ENCODE peak calls at places on chromosome 7, in five cellular contexts. One of them, this sample, is unnamed.
A peak's percentile ranks its signal among the peaks of the same experiment; 100 is the strongest.

GRCh38 chr7:55574062-55574717 is 1.9 kb upstream of the VOPP1 start:
- DNase-seq in Caco-2: no peak
- DNase-seq in dorsolateral prefrontal cortex: no peak
- DNase-seq in MM.1S: peak; percentile 75
- DNase-seq in transverse colon: no peak
- DNase-seq in this sample: no peak

GRCh38 chr7:18144171-18144570 is 116.5 kb upstream of the PRPS1L1 start:
- DNase-seq in dorsolateral prefrontal cortex: no peak
- DNase-seq in MM.1S: no peak
- DNase-seq in transverse colon: no peak
- DNase-seq in Caco-2: no peak
- DNase-seq in this sample: no peak

GRCh38 chr7:129667116-129667515 is 55.6 kb downstream of the NRF1 start:
- DNase-seq in Caco-2: no peak
- DNase-seq in dorsolateral prefrontal cortex: no peak
- DNase-seq in transverse colon: no peak
- DNase-seq in MM.1S: no peak
- DNase-seq in this sample: no peak

GRCh38 chr7:7884855-7885254 is 83.7 kb upstream of the GLCCI1 start:
- DNase-seq in dorsolateral prefrontal cortex: no peak
- DNase-seq in MM.1S: no peak
- DNase-seq in Caco-2: no peak
- DNase-seq in transverse colon: no peak
- DNase-seq in this sample: no peak

GRCh38 chr7:3206771-3207191 is 94.3 kb upstream of the SDK1 start:
- DNase-seq in dorsolateral prefrontal cortex: no peak
- DNase-seq in MM.1S: no peak
- DNase-seq in transverse colon: no peak
- DNase-seq in Caco-2: no peak
- DNase-seq in this sample: no peak

GRCh38 chr7:157711353-157711888 is 374.6 kb downstream of the DNAJB6 start:
- DNase-seq in dorsolateral prefrontal cortex: peak; percentile 1
- DNase-seq in transverse colon: no peak
- DNase-seq in Caco-2: no peak
- DNase-seq in MM.1S: no peak
- DNase-seq in this sample: no peak

GRCh38 chr7:104900525-104900924 is 113.5 kb upstream of the KMT2E start:
- DNase-seq in dorsolateral prefrontal cortex: no peak
- DNase-seq in Caco-2: no peak
- DNase-seq in transverse colon: no peak
- DNase-seq in MM.1S: no peak
- DNase-seq in this sample: no peak

GRCh38 chr7:43583424-43584199 is 704 bp downstream of the STK17A start:
- DNase-seq in MM.1S: peak; percentile 74
- DNase-seq in Caco-2: peak; percentile 66
- DNase-seq in transverse colon: peak; percentile 74
- DNase-seq in dorsolateral prefrontal cortex: peak; percentile 52
- DNase-seq in this sample: peak; percentile 78

GRCh38 chr7:112515989-112516388 is 35.2 kb downstream of the LSMEM1 start:
- DNase-seq in Caco-2: no peak
- DNase-seq in transverse colon: no peak
- DNase-seq in MM.1S: no peak
- DNase-seq in dorsolateral prefrontal cortex: no peak
- DNase-seq in this sample: no peak
- TF ChIP-seq CTCF in Caco-2: no peak
- TF ChIP-seq CTCF in transverse colon: no peak
- TF ChIP-seq CTCF in MM.1S: no peak
- TF ChIP-seq CTCF in dorsolateral prefrontal cortex: no peak
- TF ChIP-seq CTCF in this sample: no peak

GRCh38 chr7:51230324-51230625 is 86.3 kb downstream of the COBL start:
- DNase-seq in MM.1S: no peak
- DNase-seq in transverse colon: no peak
- DNase-seq in dorsolateral prefrontal cortex: no peak
- DNase-seq in Caco-2: no peak
- DNase-seq in this sample: no peak

GRCh38 chr7:51230723-51231122 is 85.9 kb downstream of the COBL start:
- DNase-seq in MM.1S: no peak
- DNase-seq in Caco-2: no peak
- DNase-seq in transverse colon: no peak
- DNase-seq in dorsolateral prefrontal cortex: no peak
- DNase-seq in this sample: no peak

GRCh38 chr7:51228386-51228958 is 88.1 kb downstream of the COBL start:
- DNase-seq in Caco-2: no peak
- DNase-seq in dorsolateral prefrontal cortex: no peak
- DNase-seq in transverse colon: no peak
- DNase-seq in MM.1S: no peak
- DNase-seq in this sample: no peak

GRCh38 chr7:51229106-51229537 is 87.5 kb downstream of the COBL start:
- DNase-seq in dorsolateral prefrontal cortex: no peak
- DNase-seq in transverse colon: no peak
- DNase-seq in MM.1S: no peak
- DNase-seq in Caco-2: no peak
- DNase-seq in this sample: no peak

DNA sequence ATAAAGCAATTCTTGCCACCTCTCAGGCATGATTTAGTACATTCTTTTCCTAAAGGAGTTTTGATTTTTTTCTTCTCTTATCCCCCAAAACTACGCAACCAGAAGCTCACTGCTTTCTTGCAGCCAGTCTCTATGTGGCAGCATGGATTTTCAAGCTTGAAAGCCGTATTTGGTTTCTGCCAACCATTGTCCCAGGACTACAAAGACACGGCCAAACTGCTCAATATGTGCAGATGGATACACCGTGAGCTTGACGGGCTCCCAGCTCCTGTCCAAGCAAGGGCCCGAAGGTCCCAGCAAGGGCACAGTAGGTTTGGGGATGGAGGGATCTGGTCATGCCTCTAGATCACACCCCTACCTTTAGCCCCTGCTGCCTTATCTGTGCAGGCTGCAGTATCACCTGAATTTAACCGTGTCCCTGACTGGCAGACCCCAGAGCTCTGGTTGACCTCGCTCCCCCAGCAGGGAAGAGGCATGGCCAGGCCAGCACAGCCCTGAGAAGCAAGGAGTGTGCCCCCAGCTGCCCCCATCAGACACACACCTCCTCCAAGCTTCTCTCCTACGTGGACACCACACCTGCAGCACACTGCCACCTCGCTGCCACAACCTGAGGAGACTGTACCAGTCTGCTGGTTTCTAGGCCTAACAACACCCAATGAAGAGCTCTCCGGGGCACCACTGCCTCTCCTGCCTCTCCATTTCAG is 86.8 kb downstream of the COBL start:
- DNase-seq in transverse colon: no peak
- DNase-seq in MM.1S: no peak
- DNase-seq in Caco-2: no peak
- DNase-seq in dorsolateral prefrontal cortex: no peak
- DNase-seq in this sample: no peak
- H3K4me3 ChIP-seq in transverse colon: no peak overlapping the region
- H3K4me3 ChIP-seq in MM.1S: no peak overlapping the region
- H3K4me3 ChIP-seq in Caco-2: no peak overlapping the region
- H3K4me3 ChIP-seq in dorsolateral prefrontal cortex: peak overlapping the region; percentile 45
- H3K4me3 ChIP-seq in this sample: no peak overlapping the region

GRCh38 chr7:311131-311680 is 21.2 kb downstream of the FOXL3 start:
- DNase-seq in dorsolateral prefrontal cortex: no peak
- DNase-seq in MM.1S: no peak
- DNase-seq in transverse colon: no peak
- DNase-seq in Caco-2: no peak
- DNase-seq in this sample: no peak

GRCh38 chr7:314853-315252 is 24.9 kb downstream of the FOXL3 start:
- DNase-seq in MM.1S: no peak
- DNase-seq in Caco-2: no peak
- DNase-seq in dorsolateral prefrontal cortex: no peak
- DNase-seq in transverse colon: no peak
- DNase-seq in this sample: no peak

GRCh38 chr7:309586-310228 is 19.7 kb downstream of the FOXL3 start:
- DNase-seq in dorsolateral prefrontal cortex: no peak
- DNase-seq in transverse colon: no peak
- DNase-seq in Caco-2: no peak
- DNase-seq in MM.1S: no peak
- DNase-seq in this sample: no peak

GRCh38 chr7:311796-312195 is 21.8 kb downstream of the FOXL3 start:
- DNase-seq in Caco-2: no peak
- DNase-seq in transverse colon: no peak
- DNase-seq in MM.1S: no peak
- DNase-seq in dorsolateral prefrontal cortex: no peak
- DNase-seq in this sample: no peak

DNA sequence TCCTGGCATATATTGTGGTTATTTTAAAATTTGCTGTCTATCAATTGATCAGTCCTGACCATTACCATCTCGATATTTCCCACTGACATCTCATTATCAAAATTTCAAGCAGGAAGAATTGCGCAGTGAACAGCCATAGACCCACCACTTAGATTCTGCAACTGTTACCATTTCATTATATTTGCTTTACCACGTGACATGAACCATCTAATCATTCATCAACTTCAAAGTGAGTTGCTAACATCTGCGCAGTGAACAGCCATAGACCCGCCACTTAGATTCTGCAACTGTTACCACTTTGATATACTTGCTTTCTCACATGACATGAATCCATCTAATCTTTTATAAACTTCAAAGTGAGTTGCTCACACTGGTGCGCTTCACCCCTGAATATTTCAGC is 22.4 kb downstream of the FOXL3 start:
- DNase-seq in transverse colon: no peak
- DNase-seq in Caco-2: no peak
- DNase-seq in MM.1S: no peak
- DNase-seq in dorsolateral prefrontal cortex: no peak
- DNase-seq in this sample: no peak
- H3K27me3 ChIP-seq in transverse colon: peaks cover 3% of the 10 kb centered on the region
- H3K27me3 ChIP-seq in Caco-2: no peaks in the 10 kb centered on the region
- H3K27me3 ChIP-seq in MM.1S: peaks cover 8% of the 10 kb centered on the region
- H3K27me3 ChIP-seq in dorsolateral prefrontal cortex: peaks cover 3% of the 10 kb centered on the region
- H3K27me3 ChIP-seq in this sample: no peaks in the 10 kb centered on the region

GRCh38 chr7:35714862-35715261 is 19.9 kb upstream of the HERPUD2 start:
- DNase-seq in transverse colon: no peak
- DNase-seq in Caco-2: peak; percentile 78
- DNase-seq in dorsolateral prefrontal cortex: peak; percentile 71
- DNase-seq in MM.1S: no peak
- DNase-seq in this sample: no peak
- TF ChIP-seq CTCF in transverse colon: no peak
- TF ChIP-seq CTCF in Caco-2: peak; percentile 28
- TF ChIP-seq CTCF in dorsolateral prefrontal cortex: peak; percentile 38
- TF ChIP-seq CTCF in MM.1S: no peak
- TF ChIP-seq CTCF in this sample: peak; percentile 29